ENCODE peak calls at places on chromosomes 16 and 17, in six cellular contexts. One of them, this sample, is unnamed.

GRCh38 chr16:31003744-31004143 is 6.7 kb downstream of the STX1B start:
- DNase-seq in activated CD4-positive, alpha-beta T cell treated with anti-CD3 and anti-CD28 coated beads for 36 hours: no peak
- DNase-seq in LHCN-M2: no peak
- DNase-seq in cardiac septum: no peak
- DNase-seq in cerebellar nuclear complex: no peak
- DNase-seq in NCI-H1930: no peak
- DNase-seq in this sample: no peak

GRCh38 chr16:57422026-57422944 is 17.7 kb downstream of the CCL17 start:
- DNase-seq in cerebellar nuclear complex: no peak
- DNase-seq in activated CD4-positive, alpha-beta T cell treated with anti-CD3 and anti-CD28 coated beads for 36 hours: no peak
- DNase-seq in LHCN-M2: peak
- DNase-seq in NCI-H1930: peak
- DNase-seq in cardiac septum: no peak
- DNase-seq in this sample: peak

GRCh38 chr16:10136916-10137315 is 45.3 kb downstream of the GRIN2A start:
- DNase-seq in cerebellar nuclear complex: no peak
- DNase-seq in NCI-H1930: no peak
- DNase-seq in cardiac septum: no peak
- DNase-seq in activated CD4-positive, alpha-beta T cell treated with anti-CD3 and anti-CD28 coated beads for 36 hours: no peak
- DNase-seq in LHCN-M2: no peak
- DNase-seq in this sample: no peak

GRCh38 chr16:4182581-4183257 is 59.2 kb downstream of the SRL start:
- DNase-seq in activated CD4-positive, alpha-beta T cell treated with anti-CD3 and anti-CD28 coated beads for 36 hours: no peak
- DNase-seq in cerebellar nuclear complex: no peak
- DNase-seq in NCI-H1930: no peak
- DNase-seq in cardiac septum: no peak
- DNase-seq in LHCN-M2: peak
- DNase-seq in this sample: no peak

GRCh38 chr17:5011928-5012327 is 14.2 kb downstream of the KIF1C start:
- DNase-seq in activated CD4-positive, alpha-beta T cell treated with anti-CD3 and anti-CD28 coated beads for 36 hours: peak
- DNase-seq in cerebellar nuclear complex: no peak
- DNase-seq in LHCN-M2: peak
- DNase-seq in NCI-H1930: no peak
- DNase-seq in cardiac septum: no peak
- DNase-seq in this sample: no peak

GRCh38 chr17:40097931-40098845 is 2.2 kb downstream of the NR1D1 start:
- DNase-seq in LHCN-M2: peak
- DNase-seq in activated CD4-positive, alpha-beta T cell treated with anti-CD3 and anti-CD28 coated beads for 36 hours: peak
- DNase-seq in NCI-H1930: no peak
- DNase-seq in cardiac septum: no peak
- DNase-seq in cerebellar nuclear complex: no peak
- DNase-seq in this sample: peak

GRCh38 chr17:66491213-66491612 is 188.8 kb downstream of the PRKCA start:
- DNase-seq in cardiac septum: no peak
- DNase-seq in activated CD4-positive, alpha-beta T cell treated with anti-CD3 and anti-CD28 coated beads for 36 hours: peak
- DNase-seq in cerebellar nuclear complex: no peak
- DNase-seq in LHCN-M2: no peak
- DNase-seq in NCI-H1930: no peak
- DNase-seq in this sample: no peak

GRCh38 chr17:19398301-19399181 is 11.6 kb upstream of the MFAP4 start:
- DNase-seq in cardiac septum: peak
- DNase-seq in cerebellar nuclear complex: no peak
- DNase-seq in NCI-H1930: no peak
- DNase-seq in activated CD4-positive, alpha-beta T cell treated with anti-CD3 and anti-CD28 coated beads for 36 hours: no peak
- DNase-seq in LHCN-M2: peak
- DNase-seq in this sample: no peak

GRCh38 chr17:81330884-81331245 is 35.8 kb upstream of the SLC38A10 start:
- DNase-seq in NCI-H1930: no peak
- DNase-seq in cerebellar nuclear complex: no peak
- DNase-seq in LHCN-M2: no peak
- DNase-seq in cardiac septum: no peak
- DNase-seq in activated CD4-positive, alpha-beta T cell treated with anti-CD3 and anti-CD28 coated beads for 36 hours: no peak
- DNase-seq in this sample: no peak

GRCh38 chr16:10521681-10522274 is 58.6 kb downstream of the EMP2 start:
- DNase-seq in cerebellar nuclear complex: no peak
- DNase-seq in cardiac septum: no peak
- DNase-seq in NCI-H1930: peak
- DNase-seq in activated CD4-positive, alpha-beta T cell treated with anti-CD3 and anti-CD28 coated beads for 36 hours: peak
- DNase-seq in LHCN-M2: peak
- DNase-seq in this sample: peak

GRCh38 chr16:66159987-66160386 is 206.5 kb upstream of the CDH5 start:
- DNase-seq in cerebellar nuclear complex: no peak
- DNase-seq in activated CD4-positive, alpha-beta T cell treated with anti-CD3 and anti-CD28 coated beads for 36 hours: no peak
- DNase-seq in NCI-H1930: no peak
- DNase-seq in cardiac septum: no peak
- DNase-seq in LHCN-M2: peak
- DNase-seq in this sample: no peak

GRCh38 chr16:86414991-86415740 is 95.2 kb upstream of the FOXF1 start:
- DNase-seq in LHCN-M2: no peak
- DNase-seq in cerebellar nuclear complex: no peak
- DNase-seq in NCI-H1930: no peak
- DNase-seq in activated CD4-positive, alpha-beta T cell treated with anti-CD3 and anti-CD28 coated beads for 36 hours: no peak
- DNase-seq in cardiac septum: no peak
- DNase-seq in this sample: no peak

GRCh38 chr17:7204828-7205461 is 14.7 kb downstream of the DLG4 start:
- DNase-seq in activated CD4-positive, alpha-beta T cell treated with anti-CD3 and anti-CD28 coated beads for 36 hours: peak
- DNase-seq in cardiac septum: peak
- DNase-seq in cerebellar nuclear complex: peak
- DNase-seq in NCI-H1930: peak
- DNase-seq in LHCN-M2: no peak
- DNase-seq in this sample: no peak

GRCh38 chr16:66020642-66021041 is 345.8 kb upstream of the CDH5 start:
- DNase-seq in cardiac septum: no peak
- DNase-seq in cerebellar nuclear complex: no peak
- DNase-seq in NCI-H1930: no peak
- DNase-seq in LHCN-M2: peak
- DNase-seq in activated CD4-positive, alpha-beta T cell treated with anti-CD3 and anti-CD28 coated beads for 36 hours: peak
- DNase-seq in this sample: no peak

GRCh38 chr17:56754523-56755208 is 79.1 kb downstream of the C17orf67 start:
- DNase-seq in activated CD4-positive, alpha-beta T cell treated with anti-CD3 and anti-CD28 coated beads for 36 hours: peak
- DNase-seq in NCI-H1930: no peak
- DNase-seq in cardiac septum: no peak
- DNase-seq in cerebellar nuclear complex: no peak
- DNase-seq in LHCN-M2: peak
- DNase-seq in this sample: peak

GRCh38 chr17:76417499-76418143 is 33.2 kb downstream of the SPHK1 start:
- DNase-seq in cerebellar nuclear complex: no peak
- DNase-seq in cardiac septum: no peak
- DNase-seq in activated CD4-positive, alpha-beta T cell treated with anti-CD3 and anti-CD28 coated beads for 36 hours: no peak
- DNase-seq in LHCN-M2: no peak
- DNase-seq in NCI-H1930: no peak
- DNase-seq in this sample: peak

GRCh38 chr17:74190154-74190553 is 13.3 kb upstream of the RPL38 start:
- DNase-seq in LHCN-M2: peak
- DNase-seq in activated CD4-positive, alpha-beta T cell treated with anti-CD3 and anti-CD28 coated beads for 36 hours: no peak
- DNase-seq in cardiac septum: no peak
- DNase-seq in cerebellar nuclear complex: no peak
- DNase-seq in NCI-H1930: peak
- DNase-seq in this sample: peak

GRCh38 chr16:77387810-77388209 is 47.0 kb downstream of the ADAMTS18 start:
- DNase-seq in cardiac septum: no peak
- DNase-seq in NCI-H1930: no peak
- DNase-seq in activated CD4-positive, alpha-beta T cell treated with anti-CD3 and anti-CD28 coated beads for 36 hours: no peak
- DNase-seq in LHCN-M2: no peak
- DNase-seq in cerebellar nuclear complex: no peak
- DNase-seq in this sample: no peak

GRCh38 chr16:86285421-86285820 is 224.9 kb upstream of the FOXF1 start:
- DNase-seq in LHCN-M2: no peak
- DNase-seq in cardiac septum: no peak
- DNase-seq in NCI-H1930: no peak
- DNase-seq in activated CD4-positive, alpha-beta T cell treated with anti-CD3 and anti-CD28 coated beads for 36 hours: no peak
- DNase-seq in cerebellar nuclear complex: no peak
- DNase-seq in this sample: no peak

GRCh38 chr16:58419241-58420012 is 27.2 kb downstream of the GINS3 start:
- DNase-seq in cardiac septum: no peak
- DNase-seq in cerebellar nuclear complex: no peak
- DNase-seq in LHCN-M2: no peak
- DNase-seq in activated CD4-positive, alpha-beta T cell treated with anti-CD3 and anti-CD28 coated beads for 36 hours: no peak
- DNase-seq in NCI-H1930: no peak
- DNase-seq in this sample: no peak

This sample was measured in myocyte.